ENCODE peak calls at places on chromosome 10, in eight cellular contexts. I is endothelial cell, Q is psoas muscle, O is esophagus squamous epithelium, T is lower lobe of right lung, E is heart left ventricle, R is HL-60, C is BJ. M is an unnamed sample.

GRCh38 chr10:74163313-74164068 is 12.5 kb downstream of the ADK start:
- DNase-seq in O (no peak), E (no peak), T (no peak), C (no peak), Q (no peak), R (no peak), I (no peak), M (no peak)

GRCh38 chr10:109103278-109103677 is 820.0 kb downstream of the XPNPEP1 start:
- DNase-seq in O (no peak), C (no peak), T (no peak), Q (no peak), R (no peak), I (no peak), E (no peak), M (no peak)

GRCh38 chr10:58431903-58432302 is 46.7 kb downstream of the TFAM start:
- DNase-seq in T (no peak), R (no peak), C (no peak), Q (no peak), O (no peak), E (no peak), I (no peak), M (peak; percentile 13)

GRCh38 chr10:73965890-73966768 is 31.8 kb upstream of the VCL start:
- DNase-seq in Q (peak; percentile 73), T (peak; percentile 71), E (peak; percentile 84), R (no peak), O (no peak), I (peak; percentile 67), C (peak; percentile 99), M (peak; percentile 98)

GRCh38 chr10:21125471-21126228 is 228.5 kb upstream of the NEBL start:
- DNase-seq in I (no peak), R (no peak), O (no peak), C (no peak), T (no peak), E (no peak), Q (no peak), M (no peak)

GRCh38 chr10:119705434-119705831 is 20.4 kb upstream of the INPP5F start:
- DNase-seq in R (no peak), E (no peak), Q (no peak), T (no peak), I (no peak), C (no peak), O (no peak), M (no peak)

GRCh38 chr10:130111115-130111847 is 651 bp upstream of the C10orf143 start:
- DNase-seq in O (peak; percentile 96), E (peak; percentile 96), T (peak; percentile 97), Q (peak; percentile 96), C (peak; percentile 86), I (peak; percentile 89), R (peak; percentile 92), M (peak; percentile 98)

GRCh38 chr10:100909506-100910260 is 3.1 kb upstream of the SLF2 start:
- DNase-seq in E (no peak), R (no peak), C (no peak), O (no peak), I (no peak), T (no peak), Q (no peak), M (no peak)

GRCh38 chr10:46524471-46525176 is 31.8 kb downstream of the GPRIN2 start:
- DNase-seq in T (peak; percentile 51), E (peak; percentile 61), O (no peak), C (peak; percentile 31), I (no peak), R (no peak), Q (peak; percentile 11), M (peak; percentile 96)

GRCh38 chr10:80459047-80459865 is 5.1 kb downstream of the TSPAN14 start:
- DNase-seq in Q (peak; percentile 53), O (no peak), I (no peak), T (peak; percentile 90), C (peak; percentile 77), R (peak; percentile 63), E (peak; percentile 80), M (peak; percentile 88)

DNA sequence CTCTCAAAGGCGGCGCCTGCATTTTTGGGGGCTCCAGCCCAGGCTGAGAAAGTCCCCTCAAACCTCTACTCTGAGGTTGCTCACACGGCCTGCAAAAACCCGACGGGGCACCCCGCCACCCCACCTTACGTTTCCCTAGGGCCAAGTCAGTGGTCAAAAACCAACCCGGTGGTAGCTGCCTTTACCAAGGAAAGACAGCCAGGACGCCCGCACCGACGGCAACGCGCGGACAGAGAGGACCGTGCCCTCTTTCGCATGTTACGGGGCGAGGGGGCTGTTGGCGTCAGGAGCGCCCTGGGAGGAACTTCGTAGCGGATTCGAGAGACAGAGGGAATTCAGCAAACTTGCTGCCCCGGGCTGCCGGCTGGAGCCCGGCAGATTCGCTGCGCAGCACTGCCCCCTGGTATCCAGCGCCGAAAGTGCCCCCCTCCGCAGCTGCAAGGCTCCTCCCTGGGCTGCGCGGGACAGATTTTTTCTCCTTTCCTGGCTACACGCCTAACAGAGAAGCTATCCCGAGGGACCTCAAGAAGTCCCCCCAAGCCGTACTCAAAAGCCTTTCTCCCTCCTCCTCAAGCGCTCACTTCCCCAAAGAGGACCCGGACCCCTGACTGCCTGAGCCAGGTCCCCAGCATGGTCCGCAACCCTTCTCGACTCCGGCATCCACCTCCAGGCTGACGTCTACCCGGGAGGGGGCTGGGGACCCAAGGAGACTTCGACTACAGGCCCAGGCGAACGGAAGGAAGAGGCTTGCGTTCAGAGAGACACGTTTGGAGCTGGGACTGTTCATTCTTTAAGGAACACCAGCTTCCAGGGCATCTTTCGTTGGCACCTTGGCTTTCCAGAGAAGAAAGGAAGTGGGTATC is 27.7 kb upstream of the VAX1 start:
- DNase-seq in R (no peak), C (no peak), Q (peak; percentile 30), T (peak; percentile 59), E (peak; percentile 65), O (no peak), I (peak; percentile 93), M (no peak)
- TF ChIP-seq CTCF in R (peak; percentile 15), C (peak; percentile 78), Q (peak; percentile 35), T (peak; percentile 48), E (peak; percentile 48), O (peak; percentile 29), I (peak; percentile 47), M (peak; percentile 63)

GRCh38 chr10:90308223-90308622 is 549.6 kb downstream of the HTR7 start:
- DNase-seq in R (no peak), O (no peak), Q (no peak), C (peak; percentile 75), E (no peak), I (no peak), T (no peak), M (no peak)
- TF ChIP-seq CTCF in R (no peak), O (no peak), Q (no peak), C (no peak), E (no peak), I (no peak), T (no peak), M (no peak)

DNA sequence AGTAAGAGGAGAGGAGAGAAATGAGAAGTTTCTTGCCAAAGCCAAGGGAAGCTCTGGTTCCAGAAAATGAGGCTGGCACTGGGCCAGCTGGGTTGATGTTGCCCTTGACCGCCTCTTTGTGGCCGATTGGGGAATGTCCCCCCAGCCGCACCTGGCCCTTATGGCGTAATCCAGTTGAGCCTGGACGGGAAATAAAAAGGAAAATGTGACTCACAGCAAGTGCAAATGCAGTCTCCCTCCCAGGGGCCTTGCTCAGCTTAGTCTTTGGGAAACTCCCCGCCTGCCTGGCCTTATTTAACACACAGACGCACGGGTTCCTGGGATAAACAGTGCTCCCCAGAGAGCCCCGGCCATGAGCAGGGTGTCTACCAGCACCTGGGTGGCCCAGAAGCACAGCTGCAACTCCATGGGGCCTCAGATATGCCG is 174.8 kb downstream of the KIAA1217 start:
- DNase-seq in C (peak; percentile 68), T (peak; percentile 86), O (peak; percentile 24), Q (peak; percentile 93), E (peak; percentile 90), I (peak; percentile 70), R (no peak), M (peak; percentile 98)
- TF ChIP-seq CTCF in C (peak; percentile 56), T (peak; percentile 59), O (peak; percentile 28), Q (peak; percentile 54), E (peak; percentile 32), I (peak; percentile 40), R (no peak), M (peak; percentile 55)

GRCh38 chr10:126223512-126224067 is 164.7 kb downstream of the ADAM12 start:
- DNase-seq in Q (no peak), C (no peak), T (no peak), I (no peak), E (no peak), O (no peak), R (no peak), M (no peak)
- TF ChIP-seq CTCF in Q (no peak), C (no peak), T (no peak), I (no peak), E (no peak), O (no peak), R (no peak), M (no peak)

GRCh38 chr10:102817175-102817574 is 20.0 kb downstream of the CYP17A1 start:
- DNase-seq in C (no peak), O (no peak), R (no peak), Q (no peak), I (no peak), T (no peak), E (no peak), M (no peak)

GRCh38 chr10:102826148-102826796 is 10.9 kb downstream of the CYP17A1 start:
- DNase-seq in I (no peak), T (no peak), E (no peak), R (no peak), O (no peak), Q (no peak), C (no peak), M (no peak)

GRCh38 chr10:102824695-102825094 is 12.5 kb downstream of the CYP17A1 start:
- DNase-seq in O (no peak), C (no peak), R (no peak), T (no peak), I (no peak), E (no peak), Q (no peak), M (no peak)

GRCh38 chr10:102819054-102819453 is 18.2 kb downstream of the CYP17A1 start:
- DNase-seq in Q (no peak), T (peak; percentile 53), R (no peak), I (no peak), O (no peak), C (no peak), E (no peak), M (no peak)

GRCh38 chr10:102822222-102822621 is 15.0 kb downstream of the CYP17A1 start:
- DNase-seq in E (no peak), T (no peak), C (no peak), I (no peak), O (no peak), R (no peak), Q (no peak), M (no peak)
- TF ChIP-seq CTCF in E (no peak), T (no peak), C (no peak), I (no peak), O (no peak), R (no peak), Q (no peak), M (no peak)

GRCh38 chr10:22737587-22737986 is 23.2 kb upstream of the PIP4K2A start:
- DNase-seq in I (no peak), R (no peak), O (no peak), C (no peak), T (no peak), Q (peak; percentile 53), E (no peak), M (peak; percentile 75)
- TF ChIP-seq CTCF in I (no peak), R (no peak), O (no peak), C (no peak), T (no peak), Q (no peak), E (no peak), M (no peak)

GRCh38 chr10:11880169-11881027 is 57.2 kb downstream of the PROSER2 start:
- DNase-seq in T (no peak), O (no peak), I (no peak), E (peak; percentile 43), C (no peak), Q (no peak), R (no peak), M (no peak)
- TF ChIP-seq CTCF in T (no peak), O (no peak), I (no peak), E (no peak), C (no peak), Q (no peak), R (no peak), M (no peak)

GRCh38 chr10:96924861-96925260 is 92.8 kb downstream of the LCOR start:
- DNase-seq in R (no peak), Q (no peak), C (no peak), O (no peak), E (no peak), T (no peak), I (no peak), M (no peak)
- TF ChIP-seq CTCF in R (no peak), Q (no peak), C (no peak), O (no peak), E (no peak), T (no peak), I (no peak), M (no peak)